ENCODE peak calls at places on chromosomes 12 and 14, in five cellular contexts. S, G, N, I and D are unnamed samples.

GRCh38 chr12:1634590-1635191 is 5.7 kb downstream of the WNT5B start:
- DNase-seq in I (peak), G (peak), S (peak), N (peak), D (peak)

GRCh38 chr14:31510222-31510621 is 22.4 kb upstream of the GPR33 start:
- DNase-seq in I (peak), G (peak), S (no peak), N (peak), D (peak)

GRCh38 chr12:27366621-27367020 is 34.0 kb downstream of the BMAL2 start:
- DNase-seq in S (no peak), I (no peak), G (peak), N (no peak), D (no peak)

GRCh38 chr14:92783813-92784431 is 10.2 kb upstream of the GOLGA5 start:
- DNase-seq in G (peak), N (peak), I (peak), S (no peak), D (peak)

GRCh38 chr14:88995437-88996198 is 171.2 kb downstream of the TTC8 start:
- DNase-seq in N (no peak), S (no peak), I (peak), G (peak), D (no peak)

GRCh38 chr12:118682656-118683055 is 298.7 kb upstream of the SRRM4 start:
- DNase-seq in G (no peak), N (no peak), S (no peak), I (no peak), D (no peak)

GRCh38 chr12:29519585-29520182 is 22.2 kb upstream of the OVCH1 start:
- DNase-seq in G (peak), N (peak), I (peak), S (no peak), D (peak)

GRCh38 chr12:45235087-45236025 is 19.5 kb downstream of the ANO6 start:
- DNase-seq in N (peak), G (peak), S (peak), I (peak), D (no peak)

GRCh38 chr14:24911324-24912095 is 138.4 kb downstream of the STXBP6 start:
- DNase-seq in N (peak), I (peak), S (no peak), G (peak), D (no peak)

GRCh38 chr14:92607702-92608429 is 94.3 kb downstream of the RIN3 start:
- DNase-seq in I (peak), S (no peak), G (peak), N (no peak), D (no peak)

GRCh38 chr12:120119395-120119973 is 2.9 kb upstream of the RAB35 start:
- DNase-seq in S (no peak), I (peak), N (no peak), G (peak), D (no peak)

GRCh38 chr14:91144425-91145145 is 30.7 kb downstream of the DGLUCY start:
- DNase-seq in S (no peak), N (peak), G (peak), I (peak), D (no peak)

GRCh38 chr12:56589783-56590182 is 40.3 kb downstream of the BAZ2A start:
- DNase-seq in G (no peak), I (no peak), S (no peak), N (no peak), D (no peak)

GRCh38 chr14:76920572-76921175 is 94.5 kb downstream of the LRRC74A start:
- DNase-seq in G (no peak), N (peak), I (peak), S (no peak), D (no peak)

GRCh38 chr12:48527891-48528670 is 2.6 kb downstream of the OR8S1 start:
- DNase-seq in N (no peak), I (no peak), S (no peak), G (no peak), D (no peak)

GRCh38 chr12:10363665-10363921 is 26.2 kb downstream of the KLRK1 start:
- DNase-seq in I (no peak), N (no peak), G (no peak), S (no peak), D (no peak)

GRCh38 chr12:4681732-4682131 is 32.8 kb downstream of the NDUFA9 start:
- DNase-seq in G (no peak), I (no peak), S (no peak), N (no peak), D (no peak)

GRCh38 chr14:90820958-90821357 is 4.7 kb upstream of the TTC7B start:
- DNase-seq in N (no peak), I (peak), S (no peak), G (peak), D (peak)

GRCh38 chr12:109962388-109962787 is 33.8 kb downstream of the GIT2 start:
- DNase-seq in I (no peak), G (no peak), S (no peak), N (no peak), D (peak)

GRCh38 chr12:108821407-108822397 is 35.7 kb downstream of the SSH1 start:
- DNase-seq in G (no peak), I (peak), N (no peak), S (no peak), D (no peak)

GRCh38 chr12:607541-608001 is 55.7 kb downstream of the NINJ2 start:
- DNase-seq in G (no peak), S (no peak), I (no peak), N (no peak), D (peak)

GRCh38 chr12:116244474-116245090 is 32.9 kb downstream of the MED13L start:
- DNase-seq in I (no peak), S (no peak), N (no peak), G (no peak), D (no peak)

DNA sequence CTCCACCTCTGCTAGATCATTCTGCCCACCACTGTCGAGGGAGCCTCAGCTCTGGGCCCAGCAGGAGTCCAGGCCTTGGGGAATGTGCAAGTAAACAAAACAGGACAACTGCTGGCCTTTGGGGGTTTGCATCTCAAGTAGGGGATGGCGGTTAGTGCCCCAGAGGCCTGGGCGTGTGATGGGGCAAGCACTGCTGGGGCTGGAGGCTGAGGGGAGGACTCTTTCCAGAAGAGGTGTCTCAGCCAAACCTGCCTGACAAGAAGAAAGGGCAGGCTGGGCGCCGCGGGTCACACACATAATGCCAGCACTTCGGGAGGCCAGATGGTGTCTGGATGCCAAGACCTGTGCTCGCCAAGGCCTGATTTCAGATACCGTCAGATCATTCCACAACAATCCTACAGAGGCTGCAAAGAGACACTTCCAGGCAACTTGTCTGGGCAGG is 8.6 kb upstream of the ALDH2 start:
- DNase-seq in I (no peak), N (no peak), G (no peak), S (peak), D (no peak)
- H3K4me3 ChIP-seq in I (no peak), N (no peak), G (no peak), S (no peak), D (no peak)

DNA sequence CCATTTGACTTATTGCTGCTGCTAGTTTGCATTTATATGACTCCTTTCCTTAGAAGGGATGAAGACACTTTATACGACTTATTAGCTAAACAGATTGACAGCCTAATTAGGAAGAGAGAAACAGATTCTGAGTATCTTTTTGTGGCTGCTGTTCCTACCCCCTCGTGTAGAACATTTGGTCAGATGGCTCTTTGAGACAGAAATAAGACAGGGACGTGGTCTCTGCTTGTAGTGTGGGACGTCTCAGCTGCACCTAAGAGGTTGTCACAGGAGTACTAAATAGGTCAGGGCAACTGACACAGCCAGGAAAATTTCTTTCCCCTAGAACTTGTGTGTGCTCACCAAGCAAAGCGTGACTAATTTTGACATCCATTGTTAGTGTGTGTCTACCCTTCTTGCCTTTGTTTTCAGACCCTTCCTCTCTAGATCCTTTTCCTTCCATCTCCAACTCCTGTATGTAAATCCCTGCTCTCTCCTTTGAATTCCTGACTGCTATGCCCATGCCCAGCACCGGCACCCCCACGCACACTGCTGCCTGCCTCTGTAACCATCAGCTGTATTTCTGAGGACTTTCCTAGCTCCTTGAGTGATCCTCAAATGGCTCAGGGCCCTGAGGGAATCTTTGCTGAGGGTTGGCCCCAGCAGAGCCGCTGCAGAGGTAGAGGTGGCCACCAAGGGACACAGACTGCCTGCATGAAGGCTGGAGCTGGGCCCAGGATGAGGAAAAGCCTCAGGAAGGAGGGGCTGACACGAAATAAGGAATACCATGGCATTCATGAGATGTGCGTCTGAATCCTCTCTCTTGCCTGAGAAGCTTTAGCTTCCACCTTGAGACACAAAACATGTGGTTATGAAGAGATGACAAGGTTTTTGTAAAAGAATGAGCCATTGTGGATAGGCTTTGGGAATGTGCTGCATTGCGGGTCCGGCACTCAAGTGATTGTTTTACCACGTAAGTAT is 83.0 kb downstream of the DAD1 start:
- DNase-seq in G (no peak), S (no peak), N (peak), I (no peak), D (no peak)
- H3K4me3 ChIP-seq in G (no peak), S (no peak), N (peak), I (no peak), D (no peak)

GRCh38 chr14:29925736-29926135 is 1.9 kb downstream of the PRKD1 start:
- DNase-seq in G (peak), I (peak), N (no peak), S (no peak), D (no peak)
- H3K4me3 ChIP-seq in G (peak), I (peak), N (peak), S (no peak), D (no peak)

DNA sequence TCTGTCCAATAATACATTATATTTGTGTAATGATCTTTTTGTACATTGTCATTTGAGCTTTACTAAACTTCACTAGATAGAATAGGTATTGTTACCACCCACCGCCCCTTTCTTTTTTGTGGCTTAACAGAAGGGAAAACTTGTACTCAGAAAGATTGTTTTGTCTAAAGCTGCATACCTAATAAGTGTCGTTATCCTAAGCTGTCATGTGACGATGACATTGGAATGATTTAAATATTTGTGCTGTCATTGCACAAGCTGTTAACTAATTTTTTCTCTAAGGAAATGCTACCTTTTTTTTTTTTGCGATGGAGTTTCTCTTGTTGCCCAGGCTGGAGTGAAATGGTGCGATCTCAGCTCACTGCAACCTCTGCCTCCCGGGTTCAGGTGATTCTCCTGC is 3.6 kb downstream of the DIP2B start:
- DNase-seq in N (no peak), S (no peak), I (no peak), G (no peak), D (no peak)
- H3K4me3 ChIP-seq in N (no peak), S (no peak), I (no peak), G (no peak), D (no peak)